ENCODE peak calls at places on chromosomes 16 and 17, in four cellular contexts. U is psoas muscle, J is glutamatergic neuron, F is foreskin fibroblast. A is an unnamed sample.

GRCh38 chr17:68035131-68035522 is 408 bp upstream of the KPNA2 start:
- DNase-seq in J (peak; percentile 96), U (peak; percentile 95), F (peak; percentile 98), A (no peak)

GRCh38 chr17:28142355-28142754 is 99.9 kb downstream of the NLK start:
- DNase-seq in U (no peak), F (no peak), J (no peak), A (no peak)

GRCh38 chr17:78114831-78115723 is 13.5 kb downstream of the TMC6 start:
- DNase-seq in J (no peak), U (no peak), F (no peak), A (no peak)

GRCh38 chr16:782766-783403 is 5.3 kb downstream of the RPUSD1 start:
- DNase-seq in F (no peak), U (no peak), J (no peak), A (no peak)

GRCh38 chr17:57985675-57985974 is 2.4 kb downstream of the VEZF1 start:
- DNase-seq in J (no peak), F (peak; percentile 82), U (no peak), A (no peak)

GRCh38 chr16:75491876-75492275 is 3.4 kb downstream of the CHST6 start:
- DNase-seq in F (peak; percentile 63), U (no peak), J (peak; percentile 82), A (peak; percentile 28)

GRCh38 chr16:84334058-84334457 is 34.3 kb upstream of the ATP2C2 start:
- DNase-seq in U (no peak), J (no peak), F (no peak), A (no peak)

GRCh38 chr16:88619859-88620655 is 18.3 kb upstream of the IL17C start:
- DNase-seq in U (no peak), F (no peak), J (no peak), A (no peak)

GRCh38 chr16:85833540-85833914 is 34.0 kb downstream of the COX4I1 start:
- DNase-seq in F (no peak), J (no peak), U (no peak), A (no peak)
- TF ChIP-seq CTCF in F (no peak), J (no peak), U (no peak), A (no peak)

DNA sequence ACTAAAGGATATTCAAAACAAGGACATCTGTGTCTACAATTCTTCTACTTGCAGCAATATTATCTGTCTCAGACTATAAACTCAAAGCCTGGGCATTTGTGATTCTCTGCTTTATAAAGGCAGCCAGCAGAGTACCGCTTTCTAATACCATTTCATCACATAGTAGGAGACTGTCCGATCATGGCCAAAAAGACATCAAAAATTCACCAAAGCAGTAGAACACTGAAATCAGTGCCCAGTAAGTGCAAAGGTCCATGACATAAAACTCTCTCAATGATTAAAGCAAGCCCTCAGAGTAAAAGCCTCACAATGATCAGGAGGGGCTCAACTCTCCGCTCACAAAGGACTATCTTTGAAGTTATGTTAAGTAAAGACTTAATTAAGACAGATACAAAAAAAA is 23.0 kb downstream of the ERN1 start:
- DNase-seq in J (no peak), F (no peak), U (no peak), A (no peak)
- TF ChIP-seq CTCF in J (no peak), F (no peak), U (no peak), A (no peak)

DNA sequence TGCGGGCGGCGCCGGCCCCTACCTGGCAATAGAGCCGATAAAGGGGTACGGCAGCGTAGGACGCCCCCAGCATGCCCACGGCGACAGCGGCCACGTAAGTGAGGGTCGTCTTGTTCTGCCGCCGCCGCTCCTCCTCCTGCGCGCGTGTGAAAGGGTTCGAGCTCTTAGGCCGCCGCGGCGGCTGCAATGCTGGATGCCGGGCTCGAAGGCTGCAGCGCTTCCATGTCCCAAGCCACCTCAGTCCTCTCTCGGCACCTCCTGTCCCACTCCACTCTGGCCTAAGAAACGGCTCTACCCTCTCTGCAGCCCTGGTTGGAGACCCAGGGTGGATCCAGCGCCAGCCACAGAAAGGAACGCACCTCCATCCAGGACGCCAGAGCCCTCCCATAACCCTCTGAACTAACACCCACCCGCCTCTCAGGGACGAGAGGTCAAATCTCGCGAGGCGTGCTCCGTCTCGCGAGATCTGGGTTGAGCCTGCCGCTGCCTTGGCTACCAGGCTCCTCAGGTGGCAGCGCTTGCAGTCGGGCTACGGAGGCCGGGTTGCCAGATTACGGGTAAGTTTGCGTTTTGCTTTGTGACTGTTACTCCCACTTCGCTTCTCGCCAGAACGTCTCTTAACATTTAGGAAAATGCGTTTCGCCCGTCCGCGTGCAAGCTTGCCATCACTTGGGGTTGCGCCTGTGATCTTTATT is at the start of the genes COX11 and STXBP4:
- DNase-seq in F (peak; percentile 100), U (peak; percentile 94), J (peak; percentile 96), A (peak; percentile 98)
- TF ChIP-seq CTCF in F (no peak), U (peak; percentile 40), J (no peak), A (no peak)

GRCh38 chr17:22694362-22695227 is 1002.3 kb downstream of the KCNJ18 start:
- DNase-seq in F (no peak), U (no peak), J (no peak), A (no peak)
- TF ChIP-seq CTCF in F (peak; percentile 3), U (peak; percentile 11), J (peak; percentile 41), A (peak; percentile 30)

GRCh38 chr16:22395960-22396359 is 21.5 kb upstream of the CDR2 start:
- DNase-seq in U (no peak), J (no peak), F (no peak), A (no peak)
- TF ChIP-seq CTCF in U (no peak), J (no peak), F (no peak), A (no peak)